ENCODE peak calls at places on chromosomes 5 and 9, in nine cellular contexts. One of them, this sample, is unnamed.

GRCh38 chr9:103625161-103625804 is 468.8 kb upstream of the SMC2 start:
- DNase-seq in B cell: no peak
- DNase-seq in psoas muscle: no peak
- DNase-seq in fibroblast of mammary gland: no peak
- DNase-seq in NCI-H748 treated with DMSO at 0.1 percent for 48 hours: no peak
- DNase-seq in globus pallidus: no peak
- DNase-seq in effector CD4-positive, alpha-beta T cell: no peak
- DNase-seq in NCI-H1092 treated with DMSO at 0.1 percent for 48 hours: no peak
- DNase-seq in stimulated activated CD4-positive, alpha-beta T cell treated with anti-CD3 and anti-CD28 coated beads, TNF-alpha, amount 100 ng/mL, for 24 hours: no peak
- DNase-seq in this sample: no peak

GRCh38 chr5:90542827-90543519 is 13.6 kb upstream of the LYSMD3 start:
- DNase-seq in NCI-H748 treated with DMSO at 0.1 percent for 48 hours: no peak
- DNase-seq in globus pallidus: no peak
- DNase-seq in fibroblast of mammary gland: no peak
- DNase-seq in NCI-H1092 treated with DMSO at 0.1 percent for 48 hours: no peak
- DNase-seq in stimulated activated CD4-positive, alpha-beta T cell treated with anti-CD3 and anti-CD28 coated beads, TNF-alpha, amount 100 ng/mL, for 24 hours: no peak
- DNase-seq in effector CD4-positive, alpha-beta T cell: no peak
- DNase-seq in psoas muscle: no peak
- DNase-seq in B cell: no peak
- DNase-seq in this sample: no peak

GRCh38 chr5:154580422-154580821 is 102.4 kb upstream of the HAND1 start:
- DNase-seq in stimulated activated CD4-positive, alpha-beta T cell treated with anti-CD3 and anti-CD28 coated beads, TNF-alpha, amount 100 ng/mL, for 24 hours: no peak
- DNase-seq in NCI-H748 treated with DMSO at 0.1 percent for 48 hours: no peak
- DNase-seq in B cell: no peak
- DNase-seq in fibroblast of mammary gland: no peak
- DNase-seq in psoas muscle: no peak
- DNase-seq in NCI-H1092 treated with DMSO at 0.1 percent for 48 hours: no peak
- DNase-seq in effector CD4-positive, alpha-beta T cell: no peak
- DNase-seq in globus pallidus: no peak
- DNase-seq in this sample: no peak

GRCh38 chr5:67732471-67732870 is 483.1 kb upstream of the PIK3R1 start:
- DNase-seq in fibroblast of mammary gland: no peak
- DNase-seq in B cell: no peak
- DNase-seq in NCI-H1092 treated with DMSO at 0.1 percent for 48 hours: no peak
- DNase-seq in NCI-H748 treated with DMSO at 0.1 percent for 48 hours: no peak
- DNase-seq in psoas muscle: no peak
- DNase-seq in stimulated activated CD4-positive, alpha-beta T cell treated with anti-CD3 and anti-CD28 coated beads, TNF-alpha, amount 100 ng/mL, for 24 hours: no peak
- DNase-seq in effector CD4-positive, alpha-beta T cell: no peak
- DNase-seq in globus pallidus: peak; percentile 21
- DNase-seq in this sample: no peak

GRCh38 chr9:15524845-15525455 is 14.2 kb upstream of the PSIP1 start:
- DNase-seq in effector CD4-positive, alpha-beta T cell: no peak
- DNase-seq in globus pallidus: no peak
- DNase-seq in NCI-H748 treated with DMSO at 0.1 percent for 48 hours: no peak
- DNase-seq in fibroblast of mammary gland: no peak
- DNase-seq in B cell: no peak
- DNase-seq in psoas muscle: no peak
- DNase-seq in stimulated activated CD4-positive, alpha-beta T cell treated with anti-CD3 and anti-CD28 coated beads, TNF-alpha, amount 100 ng/mL, for 24 hours: no peak
- DNase-seq in NCI-H1092 treated with DMSO at 0.1 percent for 48 hours: no peak
- DNase-seq in this sample: no peak

GRCh38 chr9:28249424-28249823 is 676.1 kb upstream of the C9orf72 start:
- DNase-seq in effector CD4-positive, alpha-beta T cell: no peak
- DNase-seq in NCI-H748 treated with DMSO at 0.1 percent for 48 hours: no peak
- DNase-seq in psoas muscle: no peak
- DNase-seq in B cell: no peak
- DNase-seq in globus pallidus: no peak
- DNase-seq in NCI-H1092 treated with DMSO at 0.1 percent for 48 hours: no peak
- DNase-seq in stimulated activated CD4-positive, alpha-beta T cell treated with anti-CD3 and anti-CD28 coated beads, TNF-alpha, amount 100 ng/mL, for 24 hours: no peak
- DNase-seq in fibroblast of mammary gland: no peak
- DNase-seq in this sample: no peak

GRCh38 chr9:36187414-36187813 is 3.3 kb upstream of the CLTA start:
- DNase-seq in fibroblast of mammary gland: peak; percentile 96
- DNase-seq in NCI-H1092 treated with DMSO at 0.1 percent for 48 hours: no peak
- DNase-seq in psoas muscle: no peak
- DNase-seq in B cell: no peak
- DNase-seq in stimulated activated CD4-positive, alpha-beta T cell treated with anti-CD3 and anti-CD28 coated beads, TNF-alpha, amount 100 ng/mL, for 24 hours: no peak
- DNase-seq in NCI-H748 treated with DMSO at 0.1 percent for 48 hours: no peak
- DNase-seq in globus pallidus: no peak
- DNase-seq in effector CD4-positive, alpha-beta T cell: no peak
- DNase-seq in this sample: no peak

GRCh38 chr5:103561670-103562069 is 919 bp downstream of the NUDT12 start:
- DNase-seq in stimulated activated CD4-positive, alpha-beta T cell treated with anti-CD3 and anti-CD28 coated beads, TNF-alpha, amount 100 ng/mL, for 24 hours: no peak
- DNase-seq in NCI-H748 treated with DMSO at 0.1 percent for 48 hours: no peak
- DNase-seq in psoas muscle: no peak
- DNase-seq in fibroblast of mammary gland: peak; percentile 1
- DNase-seq in effector CD4-positive, alpha-beta T cell: no peak
- DNase-seq in B cell: no peak
- DNase-seq in NCI-H1092 treated with DMSO at 0.1 percent for 48 hours: no peak
- DNase-seq in globus pallidus: no peak
- DNase-seq in this sample: no peak

GRCh38 chr9:110256392-110257096 is at the start of gene TXN:
- DNase-seq in NCI-H748 treated with DMSO at 0.1 percent for 48 hours: peak; percentile 61
- DNase-seq in B cell: peak; percentile 87
- DNase-seq in globus pallidus: peak; percentile 89
- DNase-seq in psoas muscle: peak; percentile 93
- DNase-seq in NCI-H1092 treated with DMSO at 0.1 percent for 48 hours: peak; percentile 87
- DNase-seq in effector CD4-positive, alpha-beta T cell: peak; percentile 60
- DNase-seq in fibroblast of mammary gland: peak; percentile 83
- DNase-seq in stimulated activated CD4-positive, alpha-beta T cell treated with anti-CD3 and anti-CD28 coated beads, TNF-alpha, amount 100 ng/mL, for 24 hours: peak; percentile 90
- DNase-seq in this sample: peak; percentile 84

GRCh38 chr9:137619240-137620090 is 660 bp downstream of the EHMT1 start:
- DNase-seq in NCI-H1092 treated with DMSO at 0.1 percent for 48 hours: peak; percentile 19
- DNase-seq in B cell: no peak
- DNase-seq in fibroblast of mammary gland: peak; percentile 49
- DNase-seq in stimulated activated CD4-positive, alpha-beta T cell treated with anti-CD3 and anti-CD28 coated beads, TNF-alpha, amount 100 ng/mL, for 24 hours: no peak
- DNase-seq in globus pallidus: no peak
- DNase-seq in effector CD4-positive, alpha-beta T cell: peak; percentile 17
- DNase-seq in psoas muscle: peak; percentile 44
- DNase-seq in NCI-H748 treated with DMSO at 0.1 percent for 48 hours: no peak
- DNase-seq in this sample: peak; percentile 57

GRCh38 chr5:115601709-115602584 is at the start of gene TICAM2:
- DNase-seq in B cell: peak; percentile 87
- DNase-seq in NCI-H1092 treated with DMSO at 0.1 percent for 48 hours: peak; percentile 19
- DNase-seq in NCI-H748 treated with DMSO at 0.1 percent for 48 hours: no peak
- DNase-seq in fibroblast of mammary gland: peak; percentile 81
- DNase-seq in globus pallidus: peak; percentile 72
- DNase-seq in stimulated activated CD4-positive, alpha-beta T cell treated with anti-CD3 and anti-CD28 coated beads, TNF-alpha, amount 100 ng/mL, for 24 hours: peak; percentile 65
- DNase-seq in effector CD4-positive, alpha-beta T cell: peak; percentile 38
- DNase-seq in psoas muscle: peak; percentile 67
- DNase-seq in this sample: peak; percentile 48

GRCh38 chr5:66113160-66113559 is 30.9 kb upstream of the SREK1 start:
- DNase-seq in B cell: no peak
- DNase-seq in NCI-H1092 treated with DMSO at 0.1 percent for 48 hours: no peak
- DNase-seq in fibroblast of mammary gland: peak; percentile 83
- DNase-seq in effector CD4-positive, alpha-beta T cell: no peak
- DNase-seq in NCI-H748 treated with DMSO at 0.1 percent for 48 hours: no peak
- DNase-seq in stimulated activated CD4-positive, alpha-beta T cell treated with anti-CD3 and anti-CD28 coated beads, TNF-alpha, amount 100 ng/mL, for 24 hours: no peak
- DNase-seq in globus pallidus: no peak
- DNase-seq in psoas muscle: no peak
- DNase-seq in this sample: no peak

GRCh38 chr5:19927919-19928318 is 60.1 kb downstream of the CDH18 start:
- DNase-seq in fibroblast of mammary gland: peak; percentile 8
- DNase-seq in NCI-H748 treated with DMSO at 0.1 percent for 48 hours: peak; percentile 96
- DNase-seq in psoas muscle: no peak
- DNase-seq in globus pallidus: no peak
- DNase-seq in NCI-H1092 treated with DMSO at 0.1 percent for 48 hours: peak; percentile 87
- DNase-seq in B cell: no peak
- DNase-seq in effector CD4-positive, alpha-beta T cell: no peak
- DNase-seq in stimulated activated CD4-positive, alpha-beta T cell treated with anti-CD3 and anti-CD28 coated beads, TNF-alpha, amount 100 ng/mL, for 24 hours: no peak
- DNase-seq in this sample: no peak